ENCODE peak calls at places on chromosomes 11 and 22, in nine cellular contexts. F, G, N, H, V, D, A, Z and E are unnamed samples.

GRCh38 chr11:61083601-61084147 is 18.6 kb upstream of the CD5 start:
- DNase-seq in D (no peak), N (no peak), H (no peak), A (peak; percentile 62), Z (no peak), V (no peak), G (no peak), F (no peak), E (no peak)

GRCh38 chr22:22235564-22235963 is 9.0 kb upstream of the VPREB1 start:
- DNase-seq in A (peak; percentile 33), F (peak; percentile 41), G (no peak), H (no peak), Z (no peak), V (no peak), D (no peak), N (no peak), E (no peak)

GRCh38 chr11:119380816-119381185 is 689 bp downstream of the USP2 start:
- DNase-seq in N (no peak), G (no peak), A (no peak), F (no peak), H (no peak), V (no peak), D (no peak), Z (no peak), E (no peak)

GRCh38 chr11:20112291-20113146 is 47.8 kb downstream of the DBX1 start:
- DNase-seq in G (peak; percentile 86), N (peak; percentile 38), F (peak; percentile 60), A (no peak), H (no peak), Z (peak; percentile 83), V (peak; percentile 73), D (no peak), E (peak; percentile 94)

GRCh38 chr22:36435516-36436415 is 45.7 kb downstream of the TXN2 start:
- DNase-seq in D (no peak), Z (no peak), H (peak; percentile 36), G (no peak), V (no peak), F (peak; percentile 80), N (no peak), A (peak; percentile 53), E (no peak)

GRCh38 chr22:18970948-18971315 is 34.8 kb upstream of the PRODH start:
- DNase-seq in V (no peak), D (no peak), H (no peak), N (no peak), G (no peak), Z (peak; percentile 13), A (no peak), F (no peak), E (no peak)

GRCh38 chr22:46577361-46578249 is 40.2 kb upstream of the CELSR1 start:
- DNase-seq in A (no peak), Z (peak; percentile 49), V (no peak), N (no peak), H (no peak), G (no peak), D (no peak), F (peak; percentile 47), E (no peak)

GRCh38 chr11:72958790-72959189 is 144.6 kb downstream of the ATG16L2 start:
- DNase-seq in A (no peak), H (no peak), N (no peak), Z (no peak), F (no peak), D (no peak), V (no peak), G (no peak), E (no peak)

GRCh38 chr11:73662445-73663157 is 16.2 kb downstream of the PLEKHB1 start:
- DNase-seq in G (no peak), H (no peak), D (no peak), A (no peak), N (no peak), F (no peak), Z (no peak), V (no peak), E (no peak)

GRCh38 chr11:14317659-14318325 is 41.2 kb downstream of the RRAS2 start:
- DNase-seq in H (no peak), N (no peak), G (no peak), A (no peak), Z (no peak), V (no peak), D (no peak), F (no peak), E (no peak)

GRCh38 chr22:32760396-32760795 is 41.1 kb upstream of the TIMP3 start:
- DNase-seq in H (no peak), Z (no peak), F (no peak), N (no peak), G (no peak), A (no peak), D (no peak), V (no peak), E (no peak)

GRCh38 chr11:996681-997080 is 39.8 kb downstream of the MUC6 start:
- DNase-seq in N (no peak), A (no peak), H (no peak), D (no peak), V (no peak), Z (no peak), G (no peak), F (no peak), E (no peak)

GRCh38 chr11:2178906-2179494 is 7.4 kb upstream of the TH start:
- DNase-seq in N (no peak), A (no peak), Z (no peak), H (no peak), V (no peak), F (no peak), D (no peak), G (peak; percentile 29), E (peak; percentile 85)

GRCh38 chr11:67631427-67631826 is 1.7 kb upstream of the NUDT8 start:
- DNase-seq in D (no peak), V (no peak), N (no peak), G (no peak), Z (no peak), F (peak; percentile 67), H (no peak), A (no peak), E (no peak)

GRCh38 chr11:10305964-10306918 is 1.4 kb downstream of the ADM start:
- DNase-seq in N (no peak), A (peak; percentile 9), V (no peak), H (no peak), G (no peak), Z (peak; percentile 53), F (peak; percentile 50), D (no peak), E (no peak)

GRCh38 chr11:59957094-59957493 is 6.7 kb upstream of the OOSP4A start:
- DNase-seq in Z (no peak), G (no peak), H (no peak), A (no peak), N (no peak), V (no peak), F (no peak), D (no peak), E (no peak)

GRCh38 chr22:25048659-25049657 is 96.4 kb downstream of the KIAA1671 start:
- DNase-seq in H (peak; percentile 31), D (no peak), F (peak; percentile 73), Z (peak; percentile 61), V (no peak), G (peak; percentile 28), N (no peak), A (peak; percentile 57), E (no peak)

GRCh38 chr11:489610-490185 is 17.3 kb downstream of the RNH1 start:
- DNase-seq in V (no peak), N (no peak), F (no peak), H (no peak), Z (no peak), A (no peak), D (no peak), G (no peak), E (no peak)

GRCh38 chr11:57349491-57350274 is 11.5 kb downstream of the P2RX3 start:
- DNase-seq in A (peak; percentile 52), V (no peak), F (peak; percentile 73), D (no peak), H (peak; percentile 26), G (no peak), Z (peak; percentile 83), N (peak; percentile 34), E (peak; percentile 14)

GRCh38 chr11:86812981-86813380 is 12.6 kb downstream of the PRSS23 start:
- DNase-seq in V (no peak), A (no peak), Z (no peak), N (no peak), G (no peak), H (no peak), F (no peak), D (no peak), E (no peak)